ENCODE peak calls at places on chromosomes 1 and 21, in five cellular contexts. N, X, B, D and J are unnamed samples.
A peak's percentile ranks its signal among the peaks of the same experiment; 100 is the strongest.

GRCh38 chr21:26965567-26966359 is 1.1 kb downstream of the ADAMTS5 start:
- DNase-seq in D (no peak), B (peak; percentile 48), N (no peak), X (peak; percentile 52), J (no peak)

GRCh38 chr1:18901147-18901951 is 1.0 kb downstream of the ALDH4A1 start:
- DNase-seq in X (no peak), B (no peak), N (no peak), D (no peak), J (no peak)

GRCh38 chr1:54540891-54541290 is 7.1 kb upstream of the ACOT11 start:
- DNase-seq in B (peak; percentile 8), N (no peak), X (no peak), D (no peak), J (no peak)

GRCh38 chr1:246947255-246947654 is 15.5 kb upstream of the AHCTF1 start:
- DNase-seq in N (no peak), D (no peak), X (no peak), B (no peak), J (no peak)

GRCh38 chr1:8182034-8182761 is 135.7 kb upstream of the SLC45A1 start:
- DNase-seq in B (no peak), X (no peak), N (peak; percentile 45), D (no peak), J (peak; percentile 66)

GRCh38 chr1:162075862-162076261 is 6.4 kb downstream of the NOS1AP start:
- DNase-seq in N (no peak), X (no peak), D (no peak), B (no peak), J (no peak)

GRCh38 chr1:24991242-24992037 is 61.4 kb upstream of the RUNX3 start:
- DNase-seq in N (no peak), X (no peak), D (no peak), B (no peak), J (no peak)

GRCh38 chr1:70146488-70146887 is 58.9 kb downstream of the LRRC40 start:
- DNase-seq in N (no peak), D (no peak), B (no peak), X (no peak), J (no peak)

GRCh38 chr1:215542301-215542700 is 24.8 kb upstream of the KCTD3 start:
- DNase-seq in D (no peak), B (no peak), X (no peak), N (no peak), J (no peak)

GRCh38 chr1:116286541-116286971 is 86.5 kb upstream of the ATP1A1 start:
- DNase-seq in X (no peak), N (peak; percentile 29), D (no peak), B (no peak), J (no peak)

GRCh38 chr1:218775476-218776170 is 398.1 kb upstream of the LYPLAL1 start:
- DNase-seq in N (no peak), X (no peak), B (no peak), D (no peak), J (no peak)

GRCh38 chr1:12434174-12434573 is 183.8 kb downstream of the DHRS3 start:
- DNase-seq in D (no peak), X (no peak), B (no peak), N (peak; percentile 66), J (no peak)

GRCh38 chr1:200435200-200435780 is 25.5 kb upstream of the ZNF281 start:
- DNase-seq in B (no peak), D (no peak), X (no peak), N (no peak), J (no peak)

GRCh38 chr1:19676438-19676922 is 11.8 kb downstream of the HTR6 start:
- DNase-seq in D (peak; percentile 27), N (no peak), X (peak; percentile 73), B (peak; percentile 53), J (no peak)

GRCh38 chr1:3999941-4000735 is 100.1 kb upstream of the C1orf174 start:
- DNase-seq in D (no peak), N (no peak), X (no peak), B (no peak), J (no peak)

GRCh38 chr1:241376711-241377110 is 19.7 kb upstream of the RGS7 start:
- DNase-seq in B (no peak), N (no peak), X (no peak), D (no peak), J (no peak)

GRCh38 chr1:108012553-108012952 is 47.6 kb upstream of the VAV3 start:
- DNase-seq in N (no peak), D (no peak), X (no peak), B (no peak), J (no peak)

GRCh38 chr21:39153373-39153772 is 29.9 kb downstream of the PSMG1 start:
- DNase-seq in B (peak; percentile 42), X (no peak), D (no peak), N (no peak), J (no peak)

GRCh38 chr1:211194826-211195225 is 60.9 kb upstream of the KCNH1 start:
- DNase-seq in B (no peak), X (no peak), N (no peak), D (no peak), J (no peak)

GRCh38 chr21:35244514-35244913 is 195.4 kb upstream of the RUNX1 start:
- DNase-seq in N (no peak), X (no peak), B (no peak), D (no peak), J (no peak)

GRCh38 chr1:246214708-246215504 is 292.2 kb downstream of the SMYD3 start:
- DNase-seq in D (no peak), B (no peak), X (no peak), N (peak; percentile 42), J (no peak)

GRCh38 chr1:31183927-31184554 is 55.6 kb downstream of the NKAIN1 start:
- DNase-seq in B (peak; percentile 83), N (no peak), D (no peak), X (peak; percentile 76), J (peak; percentile 71)

GRCh38 chr1:170377011-170377410 is 155.0 kb upstream of the GORAB start:
- DNase-seq in B (no peak), D (no peak), X (no peak), N (no peak), J (no peak)

GRCh38 chr1:27153549-27153886 is 1.4 kb downstream of the SLC9A1 start:
- DNase-seq in N (no peak), B (no peak), X (no peak), D (no peak), J (peak; percentile 17)